ENCODE peak calls at places on chromosomes 7 and 10, in five cellular contexts. One of them, this sample, is unnamed.

GRCh38 chr10:96720422-96721206 is at the start of gene PIK3AP1:
- DNase-seq in NCI-H1105: peak; percentile 74
- DNase-seq in cardiac fibroblast: no peak
- DNase-seq in stimulated activated CD4-positive, alpha-beta T cell treated with anti-CD3 and anti-CD28 coated beads, Interleukin-2, amount 100 ng/mL, for 48 hours: peak; percentile 31
- DNase-seq in effector CD4-positive, alpha-beta T cell: peak; percentile 19
- DNase-seq in this sample: peak; percentile 26

GRCh38 chr10:17412323-17412722 is 42.1 kb downstream of the ST8SIA6 start:
- DNase-seq in effector CD4-positive, alpha-beta T cell: no peak
- DNase-seq in cardiac fibroblast: no peak
- DNase-seq in NCI-H1105: no peak
- DNase-seq in stimulated activated CD4-positive, alpha-beta T cell treated with anti-CD3 and anti-CD28 coated beads, Interleukin-2, amount 100 ng/mL, for 48 hours: no peak
- DNase-seq in this sample: no peak

GRCh38 chr7:142498364-142498763 is 240.5 kb upstream of the PRSS58 start:
- DNase-seq in cardiac fibroblast: peak; percentile 32
- DNase-seq in effector CD4-positive, alpha-beta T cell: no peak
- DNase-seq in NCI-H1105: no peak
- DNase-seq in stimulated activated CD4-positive, alpha-beta T cell treated with anti-CD3 and anti-CD28 coated beads, Interleukin-2, amount 100 ng/mL, for 48 hours: no peak
- DNase-seq in this sample: no peak

GRCh38 chr7:29113384-29114102 is 32.8 kb downstream of the CPVL start:
- DNase-seq in cardiac fibroblast: peak; percentile 38
- DNase-seq in stimulated activated CD4-positive, alpha-beta T cell treated with anti-CD3 and anti-CD28 coated beads, Interleukin-2, amount 100 ng/mL, for 48 hours: no peak
- DNase-seq in effector CD4-positive, alpha-beta T cell: no peak
- DNase-seq in NCI-H1105: no peak
- DNase-seq in this sample: no peak

GRCh38 chr7:23431596-23432284 is 38.6 kb downstream of the IGF2BP3 start:
- DNase-seq in stimulated activated CD4-positive, alpha-beta T cell treated with anti-CD3 and anti-CD28 coated beads, Interleukin-2, amount 100 ng/mL, for 48 hours: no peak
- DNase-seq in effector CD4-positive, alpha-beta T cell: no peak
- DNase-seq in cardiac fibroblast: no peak
- DNase-seq in NCI-H1105: no peak
- DNase-seq in this sample: no peak

GRCh38 chr10:3472705-3473078 is 300.1 kb upstream of the PITRM1 start:
- DNase-seq in NCI-H1105: no peak
- DNase-seq in cardiac fibroblast: peak; percentile 73
- DNase-seq in stimulated activated CD4-positive, alpha-beta T cell treated with anti-CD3 and anti-CD28 coated beads, Interleukin-2, amount 100 ng/mL, for 48 hours: no peak
- DNase-seq in effector CD4-positive, alpha-beta T cell: no peak
- DNase-seq in this sample: no peak

GRCh38 chr10:119997429-119997828 is 104.9 kb downstream of the SEC23IP start:
- DNase-seq in NCI-H1105: no peak
- DNase-seq in effector CD4-positive, alpha-beta T cell: no peak
- DNase-seq in stimulated activated CD4-positive, alpha-beta T cell treated with anti-CD3 and anti-CD28 coated beads, Interleukin-2, amount 100 ng/mL, for 48 hours: no peak
- DNase-seq in cardiac fibroblast: no peak
- DNase-seq in this sample: no peak

GRCh38 chr7:27237735-27238334 is 4.8 kb upstream of the EVX1 start:
- DNase-seq in NCI-H1105: no peak
- DNase-seq in cardiac fibroblast: peak; percentile 14
- DNase-seq in effector CD4-positive, alpha-beta T cell: no peak
- DNase-seq in stimulated activated CD4-positive, alpha-beta T cell treated with anti-CD3 and anti-CD28 coated beads, Interleukin-2, amount 100 ng/mL, for 48 hours: no peak
- DNase-seq in this sample: no peak

GRCh38 chr10:112282086-112282485 is 1.1 kb upstream of the TECTB start:
- DNase-seq in NCI-H1105: no peak
- DNase-seq in effector CD4-positive, alpha-beta T cell: no peak
- DNase-seq in cardiac fibroblast: peak; percentile 57
- DNase-seq in stimulated activated CD4-positive, alpha-beta T cell treated with anti-CD3 and anti-CD28 coated beads, Interleukin-2, amount 100 ng/mL, for 48 hours: no peak
- DNase-seq in this sample: no peak

GRCh38 chr7:5211730-5212482 is 21.9 kb downstream of the WIPI2 start:
- DNase-seq in cardiac fibroblast: no peak
- DNase-seq in effector CD4-positive, alpha-beta T cell: no peak
- DNase-seq in NCI-H1105: no peak
- DNase-seq in stimulated activated CD4-positive, alpha-beta T cell treated with anti-CD3 and anti-CD28 coated beads, Interleukin-2, amount 100 ng/mL, for 48 hours: no peak
- DNase-seq in this sample: no peak

GRCh38 chr10:78443900-78444571 is 410.4 kb downstream of the RPS24 start:
- DNase-seq in cardiac fibroblast: no peak
- DNase-seq in NCI-H1105: no peak
- DNase-seq in stimulated activated CD4-positive, alpha-beta T cell treated with anti-CD3 and anti-CD28 coated beads, Interleukin-2, amount 100 ng/mL, for 48 hours: no peak
- DNase-seq in effector CD4-positive, alpha-beta T cell: no peak
- DNase-seq in this sample: no peak

GRCh38 chr10:19702215-19702614 is 114.0 kb upstream of the PLXDC2 start:
- DNase-seq in NCI-H1105: no peak
- DNase-seq in effector CD4-positive, alpha-beta T cell: no peak
- DNase-seq in cardiac fibroblast: peak; percentile 65
- DNase-seq in stimulated activated CD4-positive, alpha-beta T cell treated with anti-CD3 and anti-CD28 coated beads, Interleukin-2, amount 100 ng/mL, for 48 hours: no peak
- DNase-seq in this sample: no peak

GRCh38 chr10:93034426-93034825 is 26.2 kb upstream of the CYP26C1 start:
- DNase-seq in effector CD4-positive, alpha-beta T cell: no peak
- DNase-seq in stimulated activated CD4-positive, alpha-beta T cell treated with anti-CD3 and anti-CD28 coated beads, Interleukin-2, amount 100 ng/mL, for 48 hours: no peak
- DNase-seq in cardiac fibroblast: peak; percentile 13
- DNase-seq in NCI-H1105: no peak
- DNase-seq in this sample: no peak

GRCh38 chr7:2355079-2356008 is 717 bp downstream of the EIF3B start:
- DNase-seq in NCI-H1105: no peak
- DNase-seq in cardiac fibroblast: no peak
- DNase-seq in stimulated activated CD4-positive, alpha-beta T cell treated with anti-CD3 and anti-CD28 coated beads, Interleukin-2, amount 100 ng/mL, for 48 hours: no peak
- DNase-seq in effector CD4-positive, alpha-beta T cell: no peak
- DNase-seq in this sample: no peak

GRCh38 chr7:104960741-104961479 is 53.1 kb upstream of the KMT2E start:
- DNase-seq in cardiac fibroblast: peak; percentile 88
- DNase-seq in NCI-H1105: no peak
- DNase-seq in effector CD4-positive, alpha-beta T cell: no peak
- DNase-seq in stimulated activated CD4-positive, alpha-beta T cell treated with anti-CD3 and anti-CD28 coated beads, Interleukin-2, amount 100 ng/mL, for 48 hours: no peak
- DNase-seq in this sample: no peak

GRCh38 chr7:6636741-6637543 is at the start of gene ZNF316:
- DNase-seq in NCI-H1105: no peak
- DNase-seq in cardiac fibroblast: peak; percentile 34
- DNase-seq in stimulated activated CD4-positive, alpha-beta T cell treated with anti-CD3 and anti-CD28 coated beads, Interleukin-2, amount 100 ng/mL, for 48 hours: peak; percentile 45
- DNase-seq in effector CD4-positive, alpha-beta T cell: peak; percentile 52
- DNase-seq in this sample: peak; percentile 64

GRCh38 chr7:54874804-54875203 is 115.8 kb upstream of the SEC61G start:
- DNase-seq in cardiac fibroblast: peak; percentile 20
- DNase-seq in stimulated activated CD4-positive, alpha-beta T cell treated with anti-CD3 and anti-CD28 coated beads, Interleukin-2, amount 100 ng/mL, for 48 hours: no peak
- DNase-seq in effector CD4-positive, alpha-beta T cell: no peak
- DNase-seq in NCI-H1105: no peak
- DNase-seq in this sample: no peak

GRCh38 chr10:132878091-132878729 is 64.2 kb downstream of the CFAP46 start:
- DNase-seq in NCI-H1105: no peak
- DNase-seq in cardiac fibroblast: no peak
- DNase-seq in effector CD4-positive, alpha-beta T cell: no peak
- DNase-seq in stimulated activated CD4-positive, alpha-beta T cell treated with anti-CD3 and anti-CD28 coated beads, Interleukin-2, amount 100 ng/mL, for 48 hours: no peak
- DNase-seq in this sample: no peak

GRCh38 chr7:45292481-45292880 is 134.9 kb downstream of the RAMP3 start:
- DNase-seq in NCI-H1105: no peak
- DNase-seq in effector CD4-positive, alpha-beta T cell: no peak
- DNase-seq in stimulated activated CD4-positive, alpha-beta T cell treated with anti-CD3 and anti-CD28 coated beads, Interleukin-2, amount 100 ng/mL, for 48 hours: no peak
- DNase-seq in cardiac fibroblast: no peak
- DNase-seq in this sample: no peak

GRCh38 chr10:122128357-122128756 is 139.4 kb downstream of the TACC2 start:
- DNase-seq in cardiac fibroblast: peak; percentile 53
- DNase-seq in NCI-H1105: no peak
- DNase-seq in effector CD4-positive, alpha-beta T cell: no peak
- DNase-seq in stimulated activated CD4-positive, alpha-beta T cell treated with anti-CD3 and anti-CD28 coated beads, Interleukin-2, amount 100 ng/mL, for 48 hours: no peak
- DNase-seq in this sample: no peak